ENCODE peak calls at places on chromosomes 5 and 9, in four cellular contexts. One of them, this sample, is unnamed.

GRCh38 chr9:86804011-86804410 is 143.3 kb downstream of the GAS1 start:
- DNase-seq in mesendoderm: no peak
- DNase-seq in IMR-90: no peak
- DNase-seq in H9: no peak
- DNase-seq in this sample: no peak

GRCh38 chr5:74123928-74124327 is 497.9 kb downstream of the ARHGEF28 start:
- DNase-seq in mesendoderm: no peak
- DNase-seq in H9: no peak
- DNase-seq in IMR-90: no peak
- DNase-seq in this sample: no peak

GRCh38 chr9:35490155-35490909 is 421 bp downstream of the RUSC2 start:
- DNase-seq in IMR-90: no peak
- DNase-seq in H9: peak; percentile 51
- DNase-seq in mesendoderm: peak; percentile 65
- DNase-seq in this sample: no peak

GRCh38 chr9:21873540-21874221 is 71.2 kb downstream of the MTAP start:
- DNase-seq in mesendoderm: peak; percentile 75
- DNase-seq in IMR-90: peak; percentile 49
- DNase-seq in H9: no peak
- DNase-seq in this sample: no peak

GRCh38 chr5:61277190-61277589 is 54.9 kb upstream of the ZSWIM6 start:
- DNase-seq in mesendoderm: peak; percentile 78
- DNase-seq in H9: peak; percentile 52
- DNase-seq in IMR-90: peak; percentile 64
- DNase-seq in this sample: no peak

GRCh38 chr5:102855684-102856373 is 100.7 kb downstream of the PAM start:
- DNase-seq in IMR-90: no peak
- DNase-seq in mesendoderm: no peak
- DNase-seq in H9: no peak
- DNase-seq in this sample: no peak

GRCh38 chr9:125541840-125542243 is 165.2 kb downstream of the MAPKAP1 start:
- DNase-seq in mesendoderm: no peak
- DNase-seq in IMR-90: no peak
- DNase-seq in H9: no peak
- DNase-seq in this sample: no peak

GRCh38 chr9:124078641-124079040 is 67.1 kb downstream of the LHX2 start:
- DNase-seq in IMR-90: peak; percentile 48
- DNase-seq in mesendoderm: peak; percentile 74
- DNase-seq in H9: no peak
- DNase-seq in this sample: no peak

GRCh38 chr5:77418601-77419591 is 73.2 kb downstream of the WDR41 start:
- DNase-seq in mesendoderm: no peak
- DNase-seq in H9: no peak
- DNase-seq in IMR-90: peak; percentile 45
- DNase-seq in this sample: no peak

GRCh38 chr9:132069046-132069898 is 10.4 kb downstream of the MED27 start:
- DNase-seq in IMR-90: peak; percentile 72
- DNase-seq in mesendoderm: no peak
- DNase-seq in H9: no peak
- DNase-seq in this sample: no peak

GRCh38 chr5:132011561-132012384 is at the start of gene ACSL6:
- DNase-seq in mesendoderm: peak; percentile 18
- DNase-seq in IMR-90: no peak
- DNase-seq in H9: peak; percentile 43
- DNase-seq in this sample: no peak

GRCh38 chr9:91187311-91187964 is 174.3 kb downstream of the AUH start:
- DNase-seq in IMR-90: no peak
- DNase-seq in H9: no peak
- DNase-seq in mesendoderm: no peak
- DNase-seq in this sample: no peak

GRCh38 chr5:83003791-83004190 is 73.4 kb downstream of the TMEM167A start:
- DNase-seq in IMR-90: no peak
- DNase-seq in H9: no peak
- DNase-seq in mesendoderm: no peak
- DNase-seq in this sample: no peak

DNA sequence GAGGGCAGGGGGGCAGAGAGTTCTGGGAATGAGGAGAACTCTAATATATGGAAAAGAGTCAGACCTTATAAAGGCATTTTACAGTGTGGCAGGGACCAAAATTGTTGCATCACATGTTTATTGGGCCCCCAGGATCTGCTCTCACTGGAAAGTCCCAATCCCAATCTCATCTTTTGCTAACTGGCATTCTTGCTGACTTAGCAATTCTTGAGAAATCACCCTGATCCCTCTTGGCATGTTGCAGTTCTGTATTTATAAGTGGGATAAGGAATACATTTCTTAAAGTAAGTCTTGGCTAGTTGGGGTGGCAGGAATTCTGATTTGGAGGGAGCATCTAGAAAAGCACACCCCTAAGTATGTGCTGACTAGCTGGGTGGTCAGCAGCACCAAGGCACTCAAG is 104.4 kb upstream of the CXCL14 start:
- DNase-seq in IMR-90: no peak
- DNase-seq in H9: no peak
- DNase-seq in mesendoderm: no peak
- DNase-seq in this sample: no peak
- H3K23ac ChIP-seq in IMR-90: no peak overlapping the region
- H3K23ac ChIP-seq in H9: no peak overlapping the region
- H3K23ac ChIP-seq in mesendoderm: no peak overlapping the region
- H3K23ac ChIP-seq in this sample: no peak overlapping the region

DNA sequence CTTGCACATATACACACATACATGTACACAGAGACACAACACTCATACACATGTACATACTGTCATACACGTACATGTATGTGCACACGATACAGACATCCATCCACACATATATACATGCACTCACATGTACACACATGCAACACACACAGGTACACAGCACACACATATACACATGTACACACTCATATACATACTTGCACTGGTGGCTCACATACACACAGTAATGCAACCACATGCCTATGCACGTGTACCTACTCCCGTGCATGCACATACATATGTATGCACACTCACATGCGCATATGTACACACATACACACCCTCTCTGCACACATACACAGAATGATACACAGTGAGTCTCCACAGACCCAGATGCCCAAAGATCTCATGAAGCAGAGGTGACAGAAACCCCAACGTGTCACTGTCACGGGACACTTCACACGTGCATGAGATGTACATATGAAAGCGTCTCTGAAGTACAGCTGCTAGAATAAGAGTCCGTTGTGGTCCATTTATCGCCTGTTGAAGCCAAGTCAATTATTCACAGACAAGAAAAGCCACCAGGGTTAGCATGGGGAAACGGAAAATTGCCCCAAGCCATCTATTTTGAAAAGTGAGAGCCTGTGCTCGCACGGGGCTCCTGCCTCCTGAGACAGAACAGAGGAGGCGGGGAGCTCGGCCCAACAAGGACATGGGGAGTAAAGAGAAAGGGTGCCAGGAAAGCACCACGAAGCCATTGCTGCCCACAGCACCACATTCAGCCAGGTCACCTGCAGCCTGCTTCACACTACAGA is 24.9 kb downstream of the LPCAT1 start:
- DNase-seq in H9: no peak
- DNase-seq in IMR-90: no peak
- DNase-seq in mesendoderm: no peak
- DNase-seq in this sample: no peak
- H3K23ac ChIP-seq in H9: no peak overlapping the region
- H3K23ac ChIP-seq in IMR-90: no peak overlapping the region
- H3K23ac ChIP-seq in mesendoderm: no peak overlapping the region
- H3K23ac ChIP-seq in this sample: no peak overlapping the region

GRCh38 chr9:14314424-14314928 is 535 bp upstream of the NFIB start:
- DNase-seq in H9: peak; percentile 64
- DNase-seq in mesendoderm: peak; percentile 95
- DNase-seq in IMR-90: peak; percentile 66
- DNase-seq in this sample: no peak

GRCh38 chr9:14317667-14318255 is 3.8 kb upstream of the NFIB start:
- DNase-seq in H9: no peak
- DNase-seq in IMR-90: no peak
- DNase-seq in mesendoderm: no peak
- DNase-seq in this sample: no peak

GRCh38 chr9:14316574-14317304 is 2.8 kb upstream of the NFIB start:
- DNase-seq in mesendoderm: peak; percentile 59
- DNase-seq in H9: no peak
- DNase-seq in IMR-90: no peak
- DNase-seq in this sample: no peak

GRCh38 chr9:14314929-14315753 is 1.2 kb upstream of the NFIB start:
- DNase-seq in mesendoderm: peak; percentile 75
- DNase-seq in H9: peak; percentile 65
- DNase-seq in IMR-90: peak; percentile 34
- DNase-seq in this sample: peak; percentile 32

GRCh38 chr9:14315754-14316573 is 2.0 kb upstream of the NFIB start:
- DNase-seq in mesendoderm: peak; percentile 88
- DNase-seq in H9: peak; percentile 58
- DNase-seq in IMR-90: no peak
- DNase-seq in this sample: peak; percentile 48
- H3K23ac ChIP-seq in mesendoderm: peak overlapping the region; percentile 82
- H3K23ac ChIP-seq in H9: no peak overlapping the region
- H3K23ac ChIP-seq in IMR-90: no peak overlapping the region
- H3K23ac ChIP-seq in this sample: no peak overlapping the region

DNA sequence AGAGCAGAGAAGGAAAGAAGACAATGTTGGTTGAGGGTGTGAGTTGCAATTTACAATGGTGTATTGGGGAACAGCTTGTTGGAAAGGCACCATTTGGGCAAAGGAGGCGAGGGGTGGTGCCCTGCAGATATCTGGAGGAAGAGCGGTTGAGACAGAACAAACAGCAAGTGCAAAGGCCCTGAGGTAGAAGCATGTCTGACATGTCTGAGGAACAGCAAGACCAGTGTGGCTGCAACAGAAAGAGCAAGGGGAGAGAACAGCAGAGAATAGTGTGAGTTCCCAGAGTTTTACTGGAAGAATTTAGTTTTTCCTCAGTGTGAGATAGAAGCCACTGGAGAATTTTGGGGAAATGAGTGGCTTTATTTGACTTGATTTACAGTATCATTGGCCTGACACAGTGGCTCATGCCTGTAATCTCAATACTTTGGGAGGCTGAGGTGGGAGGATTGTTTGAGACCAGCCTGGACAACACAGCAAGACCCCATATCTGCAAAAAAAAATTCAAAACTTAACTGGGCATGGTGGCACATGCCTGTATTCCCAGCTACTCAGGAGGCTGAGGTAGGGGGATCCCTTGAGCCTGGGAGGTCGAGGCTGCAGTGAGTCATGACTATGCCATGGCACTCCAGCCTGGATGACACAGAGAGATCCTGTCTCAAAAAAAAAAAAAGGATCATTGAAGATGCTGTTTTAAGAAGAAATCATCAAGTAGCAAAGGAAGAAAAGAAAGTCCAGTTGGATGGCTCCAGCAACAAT is 13.6 kb downstream of the CMBL start:
- DNase-seq in mesendoderm: no peak
- DNase-seq in IMR-90: peak; percentile 25
- DNase-seq in H9: no peak
- DNase-seq in this sample: no peak
- H3K23ac ChIP-seq in mesendoderm: no peak overlapping the region
- H3K23ac ChIP-seq in IMR-90: no peak overlapping the region
- H3K23ac ChIP-seq in H9: no peak overlapping the region
- H3K23ac ChIP-seq in this sample: no peak overlapping the region

GRCh38 chr5:167561796-167562195 is 729.6 kb upstream of the WWC1 start:
- DNase-seq in H9: peak; percentile 31
- DNase-seq in mesendoderm: peak; percentile 52
- DNase-seq in IMR-90: no peak
- DNase-seq in this sample: no peak
- H3K23ac ChIP-seq in H9: no peak overlapping the region
- H3K23ac ChIP-seq in mesendoderm: no peak overlapping the region
- H3K23ac ChIP-seq in IMR-90: no peak overlapping the region
- H3K23ac ChIP-seq in this sample: no peak overlapping the region

GRCh38 chr9:88604836-88605499 is 70.0 kb downstream of the NXNL2 start:
- DNase-seq in mesendoderm: no peak
- DNase-seq in H9: no peak
- DNase-seq in IMR-90: no peak
- DNase-seq in this sample: no peak
- H3K23ac ChIP-seq in mesendoderm: no peak overlapping the region
- H3K23ac ChIP-seq in H9: no peak overlapping the region
- H3K23ac ChIP-seq in IMR-90: no peak overlapping the region
- H3K23ac ChIP-seq in this sample: no peak overlapping the region

GRCh38 chr5:75611324-75612210 is at the start of gene ANKDD1B:
- DNase-seq in H9: peak; percentile 66
- DNase-seq in IMR-90: peak; percentile 65
- DNase-seq in mesendoderm: peak; percentile 74
- DNase-seq in this sample: peak; percentile 29
- H3K23ac ChIP-seq in H9: no peak within 1 kb of the TSS
- H3K23ac ChIP-seq in IMR-90: peak within 1 kb of the TSS; percentile 59
- H3K23ac ChIP-seq in mesendoderm: peak within 1 kb of the TSS; percentile 83
- H3K23ac ChIP-seq in this sample: no peak within 1 kb of the TSS

GRCh38 chr9:133834080-133834976 is 96.2 kb upstream of the SARDH start:
- DNase-seq in H9: no peak
- DNase-seq in IMR-90: no peak
- DNase-seq in mesendoderm: no peak
- DNase-seq in this sample: no peak
- H3K23ac ChIP-seq in H9: no peak overlapping the region
- H3K23ac ChIP-seq in IMR-90: no peak overlapping the region
- H3K23ac ChIP-seq in mesendoderm: no peak overlapping the region
- H3K23ac ChIP-seq in this sample: peak overlapping the region; percentile 34

DNA sequence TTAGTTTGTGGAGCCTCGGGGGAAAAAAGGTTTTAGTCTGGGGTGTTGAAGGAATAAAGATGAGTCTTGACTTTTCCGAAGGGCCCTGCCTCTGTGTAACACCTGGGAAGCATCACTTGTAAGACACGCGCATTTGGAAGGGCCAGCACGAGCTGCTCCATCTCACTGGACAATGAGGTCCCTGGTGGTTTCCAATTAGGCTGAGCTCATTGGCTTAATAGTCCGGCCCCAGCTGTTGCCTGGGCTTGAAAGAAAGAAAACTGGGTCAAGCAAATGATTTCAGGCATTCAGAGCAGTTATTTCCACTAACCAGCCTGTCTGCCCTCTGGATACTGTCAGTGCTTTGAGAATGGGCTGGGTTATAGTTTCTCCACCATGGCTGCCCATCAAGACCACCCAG is 64.5 kb downstream of the NSUN2 start:
- DNase-seq in IMR-90: no peak
- DNase-seq in mesendoderm: no peak
- DNase-seq in H9: no peak
- DNase-seq in this sample: no peak
- H3K23ac ChIP-seq in IMR-90: no peak overlapping the region
- H3K23ac ChIP-seq in mesendoderm: no peak overlapping the region
- H3K23ac ChIP-seq in H9: no peak overlapping the region
- H3K23ac ChIP-seq in this sample: no peak overlapping the region